ENCODE peak calls at places on chromosomes 11 and 22, in ten cellular contexts. B, O, P, L, W, U, H, K, I and C are unnamed samples.

GRCh38 chr11:79045811-79046304 is 395.0 kb downstream of the TENM4 start:
- DNase-seq in B (no peak), O (no peak), P (no peak), L (no peak), W (no peak), U (no peak), H (peak; percentile 20), K (no peak), I (no peak), C (no peak)

GRCh38 chr11:68838572-68838964 is 3.1 kb downstream of the CPT1A start:
- DNase-seq in B (no peak), O (no peak), P (no peak), L (no peak), W (no peak), U (no peak), H (peak; percentile 10), K (no peak), I (peak; percentile 19), C (no peak)

GRCh38 chr22:37109242-37109917 is at the start of gene TMPRSS6:
- DNase-seq in B (no peak), O (no peak), P (no peak), L (no peak), W (no peak), U (no peak), H (no peak), K (peak; percentile 80), I (no peak), C (no peak)

GRCh38 chr11:65399249-65399648 is 12.8 kb downstream of the FRMD8 start:
- DNase-seq in B (no peak), O (no peak), P (no peak), L (no peak), W (no peak), U (no peak), H (no peak), K (no peak), I (no peak), C (no peak)

GRCh38 chr11:123323482-123324056 is 106.5 kb upstream of the GRAMD1B start:
- DNase-seq in B (no peak), O (no peak), P (no peak), L (no peak), W (no peak), U (no peak), H (no peak), K (peak; percentile 22), I (no peak), C (no peak)

GRCh38 chr11:995058-995751 is 41.3 kb downstream of the MUC6 start:
- DNase-seq in B (peak; percentile 31), O (no peak), P (no peak), L (no peak), W (no peak), U (no peak), H (no peak), K (no peak), I (no peak), C (no peak)

GRCh38 chr22:17914474-17914873 is 109.9 kb downstream of the MICAL3 start:
- DNase-seq in B (no peak), O (no peak), P (no peak), L (no peak), W (no peak), U (no peak), H (no peak), K (no peak), I (no peak), C (no peak)

GRCh38 chr22:48707749-48708557 is 1119.7 kb downstream of the BRD1 start:
- DNase-seq in B (no peak), O (no peak), P (no peak), L (no peak), W (no peak), U (no peak), H (no peak), K (no peak), I (no peak), C (no peak)

GRCh38 chr11:45021692-45022130 is 71.0 kb upstream of the TP53I11 start:
- DNase-seq in B (no peak), O (peak; percentile 42), P (peak; percentile 52), L (no peak), W (peak; percentile 88), U (no peak), H (no peak), K (peak; percentile 56), I (no peak), C (peak; percentile 70)

GRCh38 chr22:45966320-45966891 is 10.6 kb downstream of the WNT7B start:
- DNase-seq in B (no peak), O (no peak), P (no peak), L (no peak), W (no peak), U (no peak), H (no peak), K (peak; percentile 58), I (no peak), C (no peak)

GRCh38 chr11:120577041-120577440 is 65.5 kb downstream of the GRIK4 start:
- DNase-seq in B (no peak), O (no peak), P (no peak), L (no peak), W (no peak), U (no peak), H (no peak), K (no peak), I (no peak), C (no peak)

GRCh38 chr11:34610324-34611041 is 10.4 kb upstream of the EHF start:
- DNase-seq in B (no peak), O (no peak), P (no peak), L (no peak), W (no peak), U (no peak), H (no peak), K (no peak), I (no peak), C (no peak)

GRCh38 chr11:8962827-8963226 is 1.4 kb downstream of the TMEM9B start:
- DNase-seq in B (no peak), O (no peak), P (no peak), L (no peak), W (no peak), U (no peak), H (no peak), K (no peak), I (no peak), C (no peak)

GRCh38 chr22:37647928-37648327 is 8.5 kb downstream of the SH3BP1 start:
- DNase-seq in B (no peak), O (no peak), P (no peak), L (no peak), W (no peak), U (no peak), H (no peak), K (no peak), I (no peak), C (no peak)

GRCh38 chr11:31449040-31449439 is 60.4 kb downstream of the IMMP1L start:
- DNase-seq in B (no peak), O (no peak), P (no peak), L (no peak), W (peak; percentile 5), U (no peak), H (no peak), K (no peak), I (no peak), C (no peak)

GRCh38 chr11:82308979-82309378 is 424.7 kb downstream of the FAM181B start:
- DNase-seq in B (no peak), O (no peak), P (no peak), L (no peak), W (no peak), U (no peak), H (no peak), K (no peak), I (no peak), C (no peak)

GRCh38 chr11:113994077-113994954 is 19.4 kb downstream of the HTR3A start:
- DNase-seq in B (peak; percentile 37), O (no peak), P (peak; percentile 77), L (peak; percentile 5), W (peak; percentile 17), U (no peak), H (no peak), K (peak; percentile 24), I (peak; percentile 16), C (peak; percentile 74)

GRCh38 chr11:120546312-120547205 is 35.0 kb downstream of the GRIK4 start:
- DNase-seq in B (no peak), O (no peak), P (peak; percentile 55), L (no peak), W (peak; percentile 97), U (no peak), H (peak; percentile 95), K (peak; percentile 18), I (no peak), C (peak; percentile 61)

GRCh38 chr22:47194476-47195155 is 432.2 kb downstream of the TBC1D22A start:
- DNase-seq in B (no peak), O (no peak), P (no peak), L (no peak), W (no peak), U (peak; percentile 1), H (no peak), K (no peak), I (no peak), C (no peak)

GRCh38 chr11:10301656-10302293 is 3.1 kb upstream of the ADM start:
- DNase-seq in B (no peak), O (no peak), P (no peak), L (no peak), W (peak; percentile 95), U (no peak), H (peak; percentile 80), K (no peak), I (no peak), C (no peak)

GRCh38 chr11:88418508-88418907 is 81.0 kb upstream of the CTSC start:
- DNase-seq in B (no peak), O (no peak), P (no peak), L (no peak), W (no peak), U (no peak), H (no peak), K (no peak), I (no peak), C (no peak)

GRCh38 chr22:22776121-22776520 is 111.5 kb upstream of the IGLL5 start:
- DNase-seq in B (no peak), O (no peak), P (no peak), L (no peak), W (no peak), U (no peak), H (no peak), K (no peak), I (no peak), C (no peak)

GRCh38 chr11:45089251-45089650 is 57.2 kb upstream of the PRDM11 start:
- DNase-seq in B (no peak), O (no peak), P (no peak), L (no peak), W (peak; percentile 99), U (peak; percentile 49), H (peak; percentile 90), K (no peak), I (no peak), C (no peak)

GRCh38 chr22:35440129-35440528 is 40.2 kb downstream of the MCM5 start:
- DNase-seq in B (no peak), O (no peak), P (no peak), L (no peak), W (no peak), U (no peak), H (no peak), K (no peak), I (no peak), C (no peak)

GRCh38 chr11:69393178-69393832 is 88.2 kb upstream of the LINC01488 start:
- DNase-seq in B (no peak), O (no peak), P (no peak), L (no peak), W (no peak), U (no peak), H (no peak), K (no peak), I (no peak), C (no peak)

GRCh38 chr11:32113200-32113599 is 22.3 kb downstream of the RCN1 start:
- DNase-seq in B (no peak), O (no peak), P (no peak), L (no peak), W (peak; percentile 93), U (no peak), H (no peak), K (peak; percentile 24), I (no peak), C (no peak)

GRCh38 chr22:27429476-27429875 is 372.1 kb downstream of the MN1 start:
- DNase-seq in B (no peak), O (no peak), P (no peak), L (no peak), W (no peak), U (no peak), H (no peak), K (no peak), I (no peak), C (no peak)

GRCh38 chr11:123202723-123203122 is 7.7 kb upstream of the CLMP start:
- DNase-seq in B (no peak), O (no peak), P (no peak), L (no peak), W (peak; percentile 31), U (no peak), H (no peak), K (no peak), I (no peak), C (no peak)